ENCODE peak calls at places on chromosomes 16 and 17, in ten cellular contexts. V is T-helper 1 cell; L is COR-L47; N is transverse colon; J is fibroblast of villous mesenchyme; C is Peyer's patch; P is C1 segment of cervical spinal cord; M is stimulated activated CD8-positive, alpha-beta memory T cell treated with anti-CD3 and anti-CD28 coated beads, Interleukin-2, amount 100 ng/mL, for 1 hour; K is WTC11; X is A549. B is an unnamed sample.

GRCh38 chr17:1147664-1148063 is 32.1 kb downstream of the ABR start:
- DNase-seq in P (peak), N (peak), C (no peak), J (peak), X (peak), L (peak), V (no peak), M (no peak), K (peak), B (no peak)

GRCh38 chr17:10999484-10999883 is 161.6 kb upstream of the PIRT start:
- DNase-seq in V (no peak), X (no peak), J (no peak), N (no peak), M (no peak), C (no peak), L (no peak), K (no peak), P (no peak), B (no peak)

GRCh38 chr16:60989592-60989991 is 1046.6 kb downstream of the CDH8 start:
- DNase-seq in X (no peak), V (no peak), K (no peak), L (no peak), C (no peak), P (no peak), M (no peak), J (no peak), N (no peak), B (no peak)

GRCh38 chr16:24723663-24724062 is 5.8 kb upstream of the TNRC6A start:
- DNase-seq in X (no peak), K (no peak), L (no peak), J (no peak), P (no peak), C (no peak), V (no peak), M (no peak), N (no peak), B (no peak)

GRCh38 chr17:73748521-73748920 is 104.3 kb upstream of the SDK2 start:
- DNase-seq in M (no peak), J (no peak), C (no peak), V (no peak), K (no peak), N (no peak), X (no peak), L (peak), P (peak), B (peak)

GRCh38 chr17:50184611-50185398 is 16.6 kb downstream of the COL1A1 start:
- DNase-seq in K (no peak), J (peak), P (no peak), V (no peak), C (no peak), L (no peak), N (peak), X (no peak), M (no peak), B (no peak)

GRCh38 chr17:73311781-73312641 is at the start of gene CDC42EP4:
- DNase-seq in P (peak), C (peak), L (peak), M (peak), J (peak), V (peak), K (peak), N (peak), X (peak), B (peak)

GRCh38 chr16:69225136-69225535 is 38.2 kb downstream of the SNTB2 start:
- DNase-seq in X (no peak), K (no peak), C (no peak), L (no peak), M (no peak), P (no peak), V (no peak), J (no peak), N (no peak), B (no peak)

GRCh38 chr17:2138318-2138717 is 83.4 kb downstream of the HIC1 start:
- DNase-seq in V (peak), J (peak), C (peak), N (peak), M (no peak), P (no peak), L (no peak), X (no peak), K (no peak), B (no peak)

GRCh38 chr16:89633064-89633631 is 19.7 kb downstream of the DPEP1 start:
- DNase-seq in K (no peak), M (no peak), C (no peak), V (no peak), X (peak), N (peak), P (no peak), L (no peak), J (peak), B (no peak)

GRCh38 chr16:83002351-83003334 is 375.9 kb downstream of the CDH13 start:
- DNase-seq in X (no peak), N (no peak), V (no peak), L (no peak), M (no peak), P (no peak), K (no peak), J (peak), C (no peak), B (no peak)

GRCh38 chr16:22123146-22123545 is 30.8 kb downstream of the VWA3A start:
- DNase-seq in N (no peak), J (no peak), M (no peak), P (no peak), C (no peak), L (no peak), V (no peak), X (peak), K (no peak), B (no peak)

GRCh38 chr17:27475981-27476895 is 20.0 kb downstream of the KSR1 start:
- DNase-seq in J (no peak), K (no peak), L (no peak), N (no peak), P (no peak), C (no peak), V (no peak), M (no peak), X (no peak), B (no peak)

GRCh38 chr16:68786685-68787418 is 49.8 kb downstream of the CDH1 start:
- DNase-seq in V (no peak), N (peak), M (no peak), L (peak), P (no peak), C (no peak), J (peak), X (peak), K (no peak), B (no peak)

GRCh38 chr17:72126575-72127486 is 6.0 kb downstream of the SOX9 start:
- DNase-seq in L (no peak), X (peak), M (no peak), V (no peak), P (no peak), N (peak), C (no peak), J (peak), K (no peak), B (peak)

GRCh38 chr17:43392397-43392796 is 6.4 kb upstream of the ARL4D start:
- DNase-seq in L (no peak), N (no peak), M (no peak), P (no peak), V (no peak), K (no peak), X (no peak), J (no peak), C (no peak), B (no peak)

GRCh38 chr16:29029168-29029994 is 44.5 kb downstream of the LAT start:
- DNase-seq in M (peak), J (peak), P (no peak), L (no peak), N (no peak), V (peak), X (peak), C (peak), K (peak), B (no peak)

GRCh38 chr16:67155305-67156145 is 4.2 kb downstream of the TRADD start:
- DNase-seq in C (peak), J (peak), X (peak), P (peak), V (peak), N (peak), M (peak), L (peak), K (peak), B (peak)

GRCh38 chr16:88274847-88275246 is 107.9 kb upstream of the ZNF469 start:
- DNase-seq in M (no peak), V (no peak), P (no peak), L (no peak), X (no peak), K (no peak), J (peak), C (no peak), N (no peak), B (no peak)

GRCh38 chr16:13852827-13853226 is 67.1 kb upstream of the ERCC4 start:
- DNase-seq in K (no peak), N (no peak), M (no peak), C (no peak), P (no peak), J (no peak), V (no peak), L (no peak), X (no peak), B (no peak)

GRCh38 chr17:76371656-76372628 is 12.5 kb upstream of the SPHK1 start:
- DNase-seq in M (no peak), N (no peak), V (no peak), X (peak), L (no peak), P (no peak), J (peak), C (no peak), K (no peak), B (no peak)

GRCh38 chr17:1931759-1932579 is 93.2 kb downstream of the RTN4RL1 start:
- DNase-seq in P (peak), J (no peak), X (no peak), N (peak), M (no peak), L (peak), C (no peak), K (peak), V (no peak), B (no peak)

GRCh38 chr17:19755821-19756510 is 7.9 kb upstream of the ALDH3A1 start:
- DNase-seq in J (no peak), L (no peak), M (no peak), N (no peak), C (no peak), V (no peak), K (no peak), P (no peak), X (no peak), B (no peak)

GRCh38 chr16:69105501-69106361 is at the start of gene HAS3:
- DNase-seq in L (peak), K (peak), N (peak), X (peak), C (no peak), J (peak), M (no peak), V (peak), P (no peak), B (peak)

GRCh38 chr17:76252040-76252954 is 12.0 kb upstream of the RNF157 start:
- DNase-seq in V (peak), L (no peak), N (peak), K (no peak), C (peak), P (no peak), X (peak), M (no peak), J (peak), B (no peak)

GRCh38 chr16:84348386-84348785 is 20.0 kb upstream of the ATP2C2 start:
- DNase-seq in K (no peak), P (no peak), X (no peak), N (no peak), V (no peak), M (no peak), L (no peak), J (no peak), C (no peak), B (no peak)

GRCh38 chr17:74442670-74443515 is 11.0 kb downstream of the GPRC5C start:
- DNase-seq in P (peak), L (peak), X (peak), K (peak), N (peak), C (peak), M (no peak), V (no peak), J (no peak), B (peak)

B was measured in DMS 273 treated with DMSO at 0.1 percent for 48 hours.